ENCODE peak calls at places on chromosomes 7 and 10, in seven cellular contexts. C is NCI-H446; A is nephron progenitor cell; D is NCI-H1930; J is HuH-7; G is aorta; O is activated naive CD8-positive, alpha-beta T cell treated with anti-CD3 and anti-CD28 coated beads, Interleukin-2, amount 50 U/mL, for 24 hours. X is an unnamed sample.

GRCh38 chr7:100584677-100585510 is 1.0 kb downstream of the LRCH4 start:
- DNase-seq in A (peak; percentile 57), J (no peak), G (peak; percentile 56), O (no peak), C (no peak), D (no peak), X (no peak)

GRCh38 chr10:110151871-110152270 is 55.5 kb upstream of the MXI1 start:
- DNase-seq in C (no peak), O (no peak), J (no peak), D (no peak), A (peak; percentile 29), G (no peak), X (no peak)

GRCh38 chr7:2735744-2736143 is 47.7 kb downstream of the AMZ1 start:
- DNase-seq in O (no peak), D (no peak), C (no peak), G (no peak), J (no peak), A (no peak), X (no peak)

GRCh38 chr7:3283130-3283704 is 17.8 kb upstream of the SDK1 start:
- DNase-seq in J (no peak), G (no peak), C (no peak), D (no peak), O (no peak), A (no peak), X (no peak)

GRCh38 chr10:20624642-20625041 is 272.5 kb downstream of the NEBL start:
- DNase-seq in C (no peak), G (peak; percentile 63), A (no peak), J (no peak), D (no peak), O (no peak), X (no peak)

GRCh38 chr10:116831790-116832189 is 17.5 kb upstream of the ENO4 start:
- DNase-seq in J (no peak), C (no peak), G (no peak), D (no peak), A (no peak), O (no peak), X (no peak)

GRCh38 chr7:79282882-79283602 is 170.4 kb downstream of the MAGI2 start:
- DNase-seq in D (no peak), G (no peak), J (no peak), A (no peak), O (no peak), C (no peak), X (no peak)

GRCh38 chr7:5689118-5689517 is 92.3 kb downstream of the RNF216 start:
- DNase-seq in G (no peak), C (no peak), J (no peak), D (no peak), O (peak; percentile 46), A (no peak), X (no peak)

GRCh38 chr7:107609861-107610260 is 29.8 kb downstream of the BCAP29 start:
- DNase-seq in G (no peak), O (no peak), C (peak; percentile 12), J (no peak), A (no peak), D (no peak), X (peak; percentile 44)

GRCh38 chr10:59808896-59809643 is 55.8 kb upstream of the MRLN start:
- DNase-seq in C (peak; percentile 24), O (peak; percentile 75), D (peak; percentile 19), A (peak; percentile 75), G (peak; percentile 84), J (peak; percentile 51), X (peak; percentile 72)

GRCh38 chr7:43647314-43647691 is 64.4 kb downstream of the STK17A start:
- DNase-seq in D (no peak), O (no peak), A (no peak), C (no peak), J (no peak), G (peak; percentile 58), X (no peak)

GRCh38 chr7:140673063-140673769 is 471 bp downstream of the ADCK2 start:
- DNase-seq in A (peak; percentile 67), J (peak; percentile 66), O (peak; percentile 56), C (no peak), G (peak; percentile 65), D (peak; percentile 58), X (peak; percentile 43)

GRCh38 chr10:43340619-43341018 is 30.8 kb upstream of the FXYD4 start:
- DNase-seq in A (no peak), O (no peak), G (no peak), J (no peak), C (no peak), D (no peak), X (no peak)

GRCh38 chr7:140877249-140877524 is 47.5 kb downstream of the BRAF start:
- DNase-seq in J (no peak), G (no peak), C (no peak), D (no peak), A (no peak), O (no peak), X (no peak)

GRCh38 chr7:139589474-139589873 is 66.0 kb downstream of the CLEC2L start:
- DNase-seq in C (no peak), J (no peak), O (no peak), G (no peak), D (no peak), A (no peak), X (no peak)

GRCh38 chr7:21338728-21339164 is 89.1 kb upstream of the SP4 start:
- DNase-seq in J (no peak), O (peak; percentile 52), D (no peak), C (no peak), G (no peak), A (no peak), X (no peak)

GRCh38 chr7:106418094-106418493 is 133.3 kb upstream of the NAMPT start:
- DNase-seq in D (no peak), J (no peak), C (no peak), O (no peak), G (no peak), A (no peak), X (no peak)

GRCh38 chr10:118835682-118836326 is 81.0 kb upstream of the CACUL1 start:
- DNase-seq in A (no peak), D (no peak), J (no peak), O (no peak), C (no peak), G (no peak), X (peak; percentile 86)

GRCh38 chr7:118352854-118353453 is 128.4 kb downstream of the ANKRD7 start:
- DNase-seq in C (peak; percentile 10), O (no peak), J (peak; percentile 2), A (no peak), D (no peak), G (no peak), X (no peak)

GRCh38 chr7:150307904-150308303 is 15.3 kb upstream of the LRRC61 start:
- DNase-seq in C (no peak), D (no peak), A (no peak), O (no peak), G (no peak), J (no peak), X (no peak)

GRCh38 chr10:46546591-46547330 is 9.7 kb downstream of the GPRIN2 start:
- DNase-seq in A (peak; percentile 4), G (peak; percentile 45), J (no peak), O (no peak), D (no peak), C (no peak), X (peak; percentile 12)

GRCh38 chr10:3263747-3264146 is 91.2 kb upstream of the PITRM1 start:
- DNase-seq in O (no peak), C (no peak), G (no peak), D (no peak), A (no peak), J (no peak), X (no peak)

GRCh38 chr10:35963685-35964084 is 321.6 kb upstream of the FZD8 start:
- DNase-seq in J (no peak), C (no peak), G (no peak), D (no peak), O (no peak), A (no peak), X (no peak)

X was measured in BE2C.